ENCODE peak calls at places on chromosomes 4 and X, in seven cellular contexts. A is fibroblast of pulmonary artery, L is iPS DF 19.7, O is NCI-H1092, D is T-helper 2 cell, S is HS-5, K is NCI-H2171 treated with DMSO at 0.1 percent for 48 hours. Y is an unnamed sample.

GRCh38 chr4:120965938-120966337 is 43.4 kb upstream of the PRDM5 start:
- DNase-seq in A (no peak), L (no peak), O (no peak), D (no peak), S (no peak), K (no peak), Y (no peak)

GRCh38 chr4:113050361-113050760 is 908 bp downstream of the ANK2 start:
- DNase-seq in A (no peak), L (no peak), O (no peak), D (no peak), S (no peak), K (no peak), Y (no peak)

GRCh38 chr4:41430796-41431195 is 107.2 kb upstream of the LIMCH1 start:
- DNase-seq in A (no peak), L (no peak), O (no peak), D (no peak), S (no peak), K (no peak), Y (no peak)

GRCh38 chr4:10157478-10158354 is 41.1 kb upstream of the WDR1 start:
- DNase-seq in A (peak), L (no peak), O (peak), D (no peak), S (peak), K (peak), Y (no peak)

GRCh38 chr4:127586922-127587571 is 45.7 kb upstream of the INTU start:
- DNase-seq in A (peak), L (peak), O (peak), D (no peak), S (peak), K (peak), Y (no peak)

GRCh38 chr4:158998624-158999023 is 104.3 kb upstream of the RAPGEF2 start:
- DNase-seq in A (no peak), L (no peak), O (no peak), D (no peak), S (no peak), K (no peak), Y (no peak)

GRCh38 chr4:78377555-78377954 is 174.0 kb upstream of the ANXA3 start:
- DNase-seq in A (no peak), L (no peak), O (no peak), D (no peak), S (no peak), K (no peak), Y (no peak)

GRCh38 chr4:80266267-80266901 is at the start of gene FGF5:
- DNase-seq in A (peak), L (no peak), O (peak), D (no peak), S (peak), K (peak), Y (peak)

GRCh38 chrX:154800508-154801207 is 4.6 kb downstream of the MPP1 start:
- DNase-seq in A (peak), L (no peak), O (peak), D (no peak), S (no peak), K (no peak), Y (no peak)

GRCh38 chrX:154430916-154431315 is 2.4 kb downstream of the ATP6AP1 start:
- DNase-seq in A (no peak), L (no peak), O (no peak), D (no peak), S (no peak), K (no peak), Y (no peak)

GRCh38 chrX:39910651-39911050 is 187.1 kb downstream of the BCOR start:
- DNase-seq in A (no peak), L (no peak), O (no peak), D (no peak), S (no peak), K (no peak), Y (no peak)

GRCh38 chr4:89572224-89572858 is 264.6 kb downstream of the SNCA start:
- DNase-seq in A (peak), L (no peak), O (peak), D (no peak), S (no peak), K (peak), Y (no peak)

GRCh38 chr4:77360451-77360850 is 203.4 kb downstream of the CCNG2 start:
- DNase-seq in A (no peak), L (no peak), O (peak), D (no peak), S (no peak), K (no peak), Y (no peak)

GRCh38 chrX:74521961-74522833 is 92.2 kb downstream of the RLIM start:
- DNase-seq in A (peak), L (no peak), O (no peak), D (no peak), S (no peak), K (no peak), Y (no peak)

GRCh38 chr4:112560084-112560483 is 44.1 kb upstream of the NEUROG2 start:
- DNase-seq in A (no peak), L (no peak), O (no peak), D (no peak), S (no peak), K (no peak), Y (no peak)

GRCh38 chr4:143773998-143774898 is 73.8 kb upstream of the FREM3 start:
- DNase-seq in A (peak), L (peak), O (no peak), D (no peak), S (peak), K (peak), Y (no peak)

GRCh38 chr4:80568891-80569290 is 233.4 kb downstream of the CFAP299 start:
- DNase-seq in A (no peak), L (no peak), O (no peak), D (no peak), S (no peak), K (no peak), Y (no peak)

GRCh38 chr4:1960170-1960825 is 48.5 kb downstream of the NELFA start:
- DNase-seq in A (peak), L (no peak), O (no peak), D (no peak), S (no peak), K (no peak), Y (no peak)

GRCh38 chrX:107669276-107669675 is 41.0 kb downstream of the PRPS1 start:
- DNase-seq in A (no peak), L (no peak), O (no peak), D (no peak), S (no peak), K (no peak), Y (no peak)

GRCh38 chrX:135185795-135186443 is 14.7 kb upstream of the CT55 start:
- DNase-seq in A (peak), L (peak), O (peak), D (no peak), S (peak), K (peak), Y (no peak)

GRCh38 chr4:124783847-124784246 is 71.3 kb upstream of the ANKRD50 start:
- DNase-seq in A (peak), L (no peak), O (no peak), D (no peak), S (no peak), K (no peak), Y (no peak)

GRCh38 chrX:74195605-74196004 is 108.4 kb upstream of the ZCCHC13 start:
- DNase-seq in A (no peak), L (no peak), O (no peak), D (no peak), S (no peak), K (no peak), Y (no peak)

GRCh38 chr4:88599298-88599697 is 7.0 kb downstream of the HERC3 start:
- DNase-seq in A (peak), L (no peak), O (no peak), D (no peak), S (no peak), K (no peak), Y (no peak)

GRCh38 chrX:9310596-9310995 is 154.3 kb upstream of the TBL1X start:
- DNase-seq in A (peak), L (no peak), O (no peak), D (no peak), S (no peak), K (no peak), Y (no peak)

GRCh38 chrX:42704454-42704853 is 73.5 kb downstream of the PPP1R2C start:
- DNase-seq in A (peak), L (no peak), O (no peak), D (no peak), S (no peak), K (no peak), Y (no peak)

GRCh38 chr4:41058426-41058825 is 155.9 kb downstream of the APBB2 start:
- DNase-seq in A (peak), L (no peak), O (no peak), D (no peak), S (no peak), K (no peak), Y (no peak)

GRCh38 chr4:140081582-140082398 is 72.2 kb downstream of the MAML3 start:
- DNase-seq in A (no peak), L (no peak), O (no peak), D (no peak), S (no peak), K (no peak), Y (no peak)

GRCh38 chr4:76410621-76411020 is 10.3 kb downstream of the CCDC158 start:
- DNase-seq in A (no peak), L (no peak), O (no peak), D (no peak), S (no peak), K (no peak), Y (no peak)

GRCh38 chr4:57148831-57149230 is 38.6 kb upstream of the IGFBP7 start:
- DNase-seq in A (peak), L (no peak), O (no peak), D (no peak), S (peak), K (no peak), Y (no peak)

GRCh38 chr4:85050736-85051135 is 84.2 kb upstream of the WDFY3 start:
- DNase-seq in A (no peak), L (no peak), O (peak), D (no peak), S (no peak), K (no peak), Y (no peak)

GRCh38 chrX:17826609-17827496 is 34.2 kb downstream of the RAI2 start:
- DNase-seq in A (no peak), L (no peak), O (no peak), D (no peak), S (peak), K (no peak), Y (no peak)

GRCh38 chr4:168540865-168541607 is 44.2 kb downstream of the PALLD start:
- DNase-seq in A (peak), L (no peak), O (no peak), D (no peak), S (no peak), K (no peak), Y (no peak)

GRCh38 chr4:109879081-109879480 is 31.2 kb downstream of the LRIT3 start:
- DNase-seq in A (no peak), L (no peak), O (no peak), D (no peak), S (no peak), K (no peak), Y (no peak)

Y was measured in HS-27A.